ENCODE peak calls at places on chromosomes 5 and 9, in nine cellular contexts. One of them, this sample, is unnamed. For H3K4me1, the result is how much of the 10 kb centered on the place peaks cover.

GRCh38 chr5:98102926-98103325 is 670.5 kb upstream of the RGMB start:
- DNase-seq in GM12878: no peak
- DNase-seq in neural progenitor cell: no peak
- DNase-seq in IMR-90: peak
- DNase-seq in endodermal cell: no peak
- DNase-seq in endothelial cell of umbilical vein: no peak
- DNase-seq in PC-3: no peak
- DNase-seq in MM.1S: no peak
- DNase-seq in fibroblast of lung: peak
- DNase-seq in this sample: no peak

GRCh38 chr5:119397518-119398380 is 41.9 kb downstream of the TNFAIP8 start:
- DNase-seq in endodermal cell: no peak
- DNase-seq in GM12878: peak
- DNase-seq in neural progenitor cell: no peak
- DNase-seq in MM.1S: no peak
- DNase-seq in endothelial cell of umbilical vein: peak
- DNase-seq in fibroblast of lung: peak
- DNase-seq in PC-3: peak
- DNase-seq in IMR-90: peak
- DNase-seq in this sample: no peak

GRCh38 chr5:39211773-39212172 is 7.6 kb downstream of the FYB1 start:
- DNase-seq in neural progenitor cell: no peak
- DNase-seq in endodermal cell: no peak
- DNase-seq in endothelial cell of umbilical vein: no peak
- DNase-seq in MM.1S: no peak
- DNase-seq in PC-3: no peak
- DNase-seq in fibroblast of lung: no peak
- DNase-seq in GM12878: no peak
- DNase-seq in IMR-90: no peak
- DNase-seq in this sample: no peak

GRCh38 chr5:95619096-95619495 is 791 bp upstream of the GPR150 start:
- DNase-seq in GM12878: no peak
- DNase-seq in PC-3: no peak
- DNase-seq in endodermal cell: no peak
- DNase-seq in neural progenitor cell: no peak
- DNase-seq in IMR-90: peak
- DNase-seq in MM.1S: no peak
- DNase-seq in endothelial cell of umbilical vein: peak
- DNase-seq in fibroblast of lung: peak
- DNase-seq in this sample: no peak

GRCh38 chr5:119321569-119322311 is 34.1 kb upstream of the TNFAIP8 start:
- DNase-seq in PC-3: peak
- DNase-seq in endothelial cell of umbilical vein: no peak
- DNase-seq in IMR-90: no peak
- DNase-seq in neural progenitor cell: no peak
- DNase-seq in endodermal cell: no peak
- DNase-seq in MM.1S: no peak
- DNase-seq in GM12878: no peak
- DNase-seq in fibroblast of lung: no peak
- DNase-seq in this sample: no peak

GRCh38 chr5:180798193-180798592 is 4.4 kb downstream of the MGAT1 start:
- DNase-seq in PC-3: no peak
- DNase-seq in fibroblast of lung: no peak
- DNase-seq in endodermal cell: no peak
- DNase-seq in IMR-90: no peak
- DNase-seq in endothelial cell of umbilical vein: no peak
- DNase-seq in neural progenitor cell: no peak
- DNase-seq in GM12878: no peak
- DNase-seq in MM.1S: no peak
- DNase-seq in this sample: no peak

GRCh38 chr5:121940741-121941140 is 21.0 kb upstream of the SRFBP1 start:
- DNase-seq in fibroblast of lung: no peak
- DNase-seq in PC-3: no peak
- DNase-seq in GM12878: no peak
- DNase-seq in endodermal cell: no peak
- DNase-seq in neural progenitor cell: no peak
- DNase-seq in endothelial cell of umbilical vein: no peak
- DNase-seq in MM.1S: no peak
- DNase-seq in IMR-90: no peak
- DNase-seq in this sample: no peak

GRCh38 chr9:22452415-22453010 is 5.9 kb downstream of the DMRTA1 start:
- DNase-seq in neural progenitor cell: peak
- DNase-seq in MM.1S: peak
- DNase-seq in endodermal cell: peak
- DNase-seq in fibroblast of lung: peak
- DNase-seq in endothelial cell of umbilical vein: peak
- DNase-seq in IMR-90: peak
- DNase-seq in PC-3: peak
- DNase-seq in GM12878: no peak
- DNase-seq in this sample: peak

GRCh38 chr5:119752921-119753886 is 123.8 kb downstream of the FAM170A start:
- DNase-seq in fibroblast of lung: no peak
- DNase-seq in neural progenitor cell: no peak
- DNase-seq in endodermal cell: peak
- DNase-seq in endothelial cell of umbilical vein: no peak
- DNase-seq in GM12878: no peak
- DNase-seq in PC-3: no peak
- DNase-seq in MM.1S: no peak
- DNase-seq in IMR-90: no peak
- DNase-seq in this sample: no peak

GRCh38 chr9:123375725-123376132 is 19.7 kb downstream of the CRB2 start:
- DNase-seq in fibroblast of lung: peak
- DNase-seq in endodermal cell: no peak
- DNase-seq in GM12878: no peak
- DNase-seq in endothelial cell of umbilical vein: no peak
- DNase-seq in IMR-90: no peak
- DNase-seq in PC-3: peak
- DNase-seq in MM.1S: no peak
- DNase-seq in neural progenitor cell: no peak
- DNase-seq in this sample: peak

GRCh38 chr9:69647804-69648203 is 24.4 kb downstream of the APBA1 start:
- DNase-seq in MM.1S: no peak
- DNase-seq in PC-3: no peak
- DNase-seq in IMR-90: no peak
- DNase-seq in neural progenitor cell: no peak
- DNase-seq in GM12878: no peak
- DNase-seq in endothelial cell of umbilical vein: no peak
- DNase-seq in fibroblast of lung: no peak
- DNase-seq in endodermal cell: no peak
- DNase-seq in this sample: no peak

GRCh38 chr5:102531506-102531905 is 32.7 kb upstream of the SLCO6A1 start:
- DNase-seq in GM12878: no peak
- DNase-seq in fibroblast of lung: no peak
- DNase-seq in MM.1S: no peak
- DNase-seq in IMR-90: no peak
- DNase-seq in endothelial cell of umbilical vein: no peak
- DNase-seq in PC-3: no peak
- DNase-seq in endodermal cell: no peak
- DNase-seq in neural progenitor cell: no peak
- DNase-seq in this sample: no peak

GRCh38 chr5:24703934-24704333 is 59.2 kb upstream of the CDH10 start:
- DNase-seq in GM12878: no peak
- DNase-seq in MM.1S: no peak
- DNase-seq in endodermal cell: no peak
- DNase-seq in endothelial cell of umbilical vein: no peak
- DNase-seq in neural progenitor cell: no peak
- DNase-seq in PC-3: no peak
- DNase-seq in IMR-90: no peak
- DNase-seq in fibroblast of lung: no peak
- DNase-seq in this sample: no peak

GRCh38 chr5:179166886-179167841 is 107.0 kb downstream of the ZNF354C start:
- DNase-seq in endothelial cell of umbilical vein: no peak
- DNase-seq in endodermal cell: peak
- DNase-seq in MM.1S: no peak
- DNase-seq in neural progenitor cell: peak
- DNase-seq in fibroblast of lung: peak
- DNase-seq in GM12878: no peak
- DNase-seq in PC-3: peak
- DNase-seq in IMR-90: peak
- DNase-seq in this sample: peak

GRCh38 chr5:39164016-39164415 is 55.3 kb downstream of the FYB1 start:
- DNase-seq in endodermal cell: no peak
- DNase-seq in IMR-90: no peak
- DNase-seq in fibroblast of lung: no peak
- DNase-seq in neural progenitor cell: no peak
- DNase-seq in MM.1S: no peak
- DNase-seq in endothelial cell of umbilical vein: no peak
- DNase-seq in PC-3: no peak
- DNase-seq in GM12878: no peak
- DNase-seq in this sample: no peak

GRCh38 chr5:54360089-54360488 is 49.7 kb upstream of the ARL15 start:
- DNase-seq in fibroblast of lung: peak
- DNase-seq in endodermal cell: peak
- DNase-seq in neural progenitor cell: peak
- DNase-seq in PC-3: peak
- DNase-seq in IMR-90: peak
- DNase-seq in endothelial cell of umbilical vein: no peak
- DNase-seq in GM12878: no peak
- DNase-seq in MM.1S: no peak
- DNase-seq in this sample: no peak

GRCh38 chr5:107519900-107520354 is 150.8 kb downstream of the EFNA5 start:
- DNase-seq in PC-3: peak
- DNase-seq in GM12878: peak
- DNase-seq in endothelial cell of umbilical vein: peak
- DNase-seq in neural progenitor cell: peak
- DNase-seq in endodermal cell: no peak
- DNase-seq in fibroblast of lung: peak
- DNase-seq in IMR-90: peak
- DNase-seq in MM.1S: no peak
- DNase-seq in this sample: no peak

GRCh38 chr5:151480384-151480783 is 33.0 kb downstream of the SLC36A1 start:
- DNase-seq in endothelial cell of umbilical vein: no peak
- DNase-seq in IMR-90: peak
- DNase-seq in GM12878: no peak
- DNase-seq in MM.1S: no peak
- DNase-seq in neural progenitor cell: no peak
- DNase-seq in PC-3: no peak
- DNase-seq in fibroblast of lung: peak
- DNase-seq in endodermal cell: peak
- DNase-seq in this sample: no peak

GRCh38 chr5:77852514-77853352 is 76.6 kb upstream of the TBCA start:
- DNase-seq in GM12878: peak
- DNase-seq in endodermal cell: peak
- DNase-seq in endothelial cell of umbilical vein: peak
- DNase-seq in MM.1S: no peak
- DNase-seq in IMR-90: peak
- DNase-seq in PC-3: no peak
- DNase-seq in neural progenitor cell: peak
- DNase-seq in fibroblast of lung: peak
- DNase-seq in this sample: peak

GRCh38 chr5:126963822-126964375 is 66.5 kb downstream of the MARCHF3 start:
- DNase-seq in fibroblast of lung: no peak
- DNase-seq in endodermal cell: no peak
- DNase-seq in MM.1S: no peak
- DNase-seq in neural progenitor cell: no peak
- DNase-seq in IMR-90: no peak
- DNase-seq in PC-3: no peak
- DNase-seq in endothelial cell of umbilical vein: no peak
- DNase-seq in GM12878: no peak
- DNase-seq in this sample: no peak

GRCh38 chr5:88886252-88886651 is 3.3 kb upstream of the MEF2C start:
- DNase-seq in IMR-90: no peak
- DNase-seq in GM12878: no peak
- DNase-seq in PC-3: no peak
- DNase-seq in MM.1S: peak
- DNase-seq in endothelial cell of umbilical vein: peak
- DNase-seq in endodermal cell: no peak
- DNase-seq in fibroblast of lung: no peak
- DNase-seq in neural progenitor cell: no peak
- DNase-seq in this sample: no peak
- H3K9ac ChIP-seq in IMR-90: no peak
- H3K9ac ChIP-seq in GM12878: peak
- H3K9ac ChIP-seq in PC-3: no peak
- H3K9ac ChIP-seq in MM.1S: peak
- H3K9ac ChIP-seq in endothelial cell of umbilical vein: no peak
- H3K9ac ChIP-seq in endodermal cell: no peak
- H3K9ac ChIP-seq in fibroblast of lung: no peak
- H3K9ac ChIP-seq in neural progenitor cell: no peak
- H3K9ac ChIP-seq in this sample: no peak

DNA sequence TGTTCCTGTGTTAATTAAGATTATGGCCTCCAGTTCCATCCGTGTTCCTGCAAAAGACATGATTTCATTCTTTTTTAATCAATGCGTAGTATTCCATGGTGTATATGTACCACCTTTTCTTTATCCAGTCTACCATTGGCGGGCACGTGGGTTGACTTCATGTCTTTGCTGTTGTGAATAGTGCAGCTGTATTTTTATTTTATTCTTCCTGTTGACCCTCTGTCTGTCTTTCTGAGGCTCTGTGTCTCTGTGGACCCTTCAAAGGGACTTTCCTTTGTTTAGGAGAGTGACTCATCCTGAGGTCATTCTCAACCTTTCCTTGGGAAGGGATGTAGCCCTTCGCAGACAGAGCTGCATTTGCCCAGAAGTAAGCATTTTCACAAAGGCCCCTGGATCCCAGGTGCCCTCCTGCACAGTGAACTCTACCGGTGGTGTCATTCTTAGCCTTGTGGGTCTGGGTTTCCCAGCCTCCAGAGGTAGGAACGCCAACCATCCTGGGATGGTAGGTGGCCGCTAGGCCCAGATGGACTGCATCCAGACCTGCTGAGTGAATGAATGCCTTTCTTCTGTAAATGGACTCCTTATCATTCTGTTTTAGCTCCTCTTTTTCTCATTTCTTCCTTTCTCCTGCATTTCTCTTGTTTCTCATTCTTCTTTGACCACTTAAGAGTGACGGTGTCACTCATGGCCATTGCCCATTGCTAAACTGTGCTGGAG is 22.4 kb downstream of the TRIO start:
- DNase-seq in PC-3: peak
- DNase-seq in neural progenitor cell: no peak
- DNase-seq in fibroblast of lung: peak
- DNase-seq in MM.1S: no peak
- DNase-seq in IMR-90: peak
- DNase-seq in endothelial cell of umbilical vein: peak
- DNase-seq in endodermal cell: no peak
- DNase-seq in GM12878: no peak
- DNase-seq in this sample: no peak
- H3K4me1 ChIP-seq in PC-3: half or more
- H3K4me1 ChIP-seq in neural progenitor cell: under half
- H3K4me1 ChIP-seq in fibroblast of lung: under half
- H3K4me1 ChIP-seq in MM.1S: under half
- H3K4me1 ChIP-seq in IMR-90: under half
- H3K4me1 ChIP-seq in endothelial cell of umbilical vein: under half
- H3K4me1 ChIP-seq in endodermal cell: under half
- H3K4me1 ChIP-seq in GM12878: under half
- H3K4me1 ChIP-seq in this sample: under half

GRCh38 chr9:21070171-21070571 is 7.6 kb downstream of the IFNB1 start:
- DNase-seq in endothelial cell of umbilical vein: peak
- DNase-seq in endodermal cell: peak
- DNase-seq in GM12878: no peak
- DNase-seq in fibroblast of lung: peak
- DNase-seq in MM.1S: no peak
- DNase-seq in IMR-90: peak
- DNase-seq in neural progenitor cell: peak
- DNase-seq in PC-3: peak
- DNase-seq in this sample: no peak
- TF ChIP-seq CTCF in endothelial cell of umbilical vein: peak
- TF ChIP-seq CTCF in endodermal cell: peak
- TF ChIP-seq CTCF in GM12878: no peak
- TF ChIP-seq CTCF in fibroblast of lung: peak
- TF ChIP-seq CTCF in MM.1S: no peak
- TF ChIP-seq CTCF in IMR-90: peak
- TF ChIP-seq CTCF in neural progenitor cell: no peak
- TF ChIP-seq CTCF in PC-3: no peak
- TF ChIP-seq CTCF in this sample: no peak

GRCh38 chr5:17180957-17181723 is 36.3 kb upstream of the BASP1 start:
- DNase-seq in endodermal cell: no peak
- DNase-seq in endothelial cell of umbilical vein: peak
- DNase-seq in fibroblast of lung: peak
- DNase-seq in PC-3: peak
- DNase-seq in MM.1S: no peak
- DNase-seq in GM12878: no peak
- DNase-seq in neural progenitor cell: no peak
- DNase-seq in IMR-90: peak
- DNase-seq in this sample: no peak
- H3K9ac ChIP-seq in endodermal cell: no peak
- H3K9ac ChIP-seq in endothelial cell of umbilical vein: no peak
- H3K9ac ChIP-seq in fibroblast of lung: no peak
- H3K9ac ChIP-seq in PC-3: peak
- H3K9ac ChIP-seq in MM.1S: no peak
- H3K9ac ChIP-seq in GM12878: no peak
- H3K9ac ChIP-seq in neural progenitor cell: no peak
- H3K9ac ChIP-seq in IMR-90: no peak
- H3K9ac ChIP-seq in this sample: no peak

This sample was measured in colonic mucosa.